ENCODE peak calls at places on chromosomes 1 and 21, in nine cellular contexts. M is CD4-positive, alpha-beta T cell; U is epithelial cell of prostate; I is frontal cortex; G is iPS-NIHi11; F is activated effector memory CD4-positive, alpha-beta T cell treated with Interleukin-2 at 50 U/mL for 16 hours; L is AG20443; V is OCI-LY7; O is NCI-H1092 treated with DMSO at 0.1 percent for 48 hours. R is an unnamed sample.

GRCh38 chr1:227951624-227952373 is 4.1 kb upstream of the WNT9A start:
- DNase-seq in M (no peak), U (no peak), I (no peak), G (no peak), F (no peak), L (no peak), V (no peak), O (no peak), R (no peak)

GRCh38 chr1:230104395-230105244 is 37.6 kb downstream of the GALNT2 start:
- DNase-seq in M (peak), U (peak), I (no peak), G (peak), F (peak), L (peak), V (peak), O (peak), R (peak)

GRCh38 chr1:234911787-234912186 is 216.8 kb downstream of the TOMM20 start:
- DNase-seq in M (peak), U (no peak), I (no peak), G (peak), F (peak), L (no peak), V (no peak), O (no peak), R (no peak)

GRCh38 chr1:211939876-211940468 is 95.4 kb downstream of the INTS7 start:
- DNase-seq in M (no peak), U (no peak), I (no peak), G (no peak), F (no peak), L (no peak), V (peak), O (no peak), R (no peak)

GRCh38 chr1:227343727-227344551 is 25.6 kb upstream of the CDC42BPA start:
- DNase-seq in M (no peak), U (peak), I (no peak), G (no peak), F (no peak), L (peak), V (no peak), O (no peak), R (no peak)

GRCh38 chr1:89489037-89489729 is 35.4 kb upstream of the LRRC8B start:
- DNase-seq in M (no peak), U (no peak), I (no peak), G (no peak), F (no peak), L (no peak), V (no peak), O (no peak), R (no peak)

GRCh38 chr1:175314300-175314699 is 121.7 kb upstream of the KIAA0040 start:
- DNase-seq in M (no peak), U (no peak), I (no peak), G (no peak), F (no peak), L (no peak), V (peak), O (peak), R (no peak)

GRCh38 chr1:24374891-24375786 is 38.4 kb downstream of the STPG1 start:
- DNase-seq in M (no peak), U (peak), I (no peak), G (peak), F (no peak), L (no peak), V (no peak), O (peak), R (peak)

GRCh38 chr1:174165471-174166137 is 6.3 kb downstream of the RABGAP1L start:
- DNase-seq in M (no peak), U (no peak), I (no peak), G (no peak), F (no peak), L (peak), V (peak), O (no peak), R (no peak)

GRCh38 chr1:22930235-22930912 is 42.3 kb downstream of the LACTBL1 start:
- DNase-seq in M (no peak), U (no peak), I (peak), G (peak), F (no peak), L (peak), V (peak), O (peak), R (no peak)

GRCh38 chr1:2208309-2209239 is 14.0 kb upstream of the FAAP20 start:
- DNase-seq in M (no peak), U (no peak), I (no peak), G (no peak), F (no peak), L (peak), V (no peak), O (no peak), R (no peak)

GRCh38 chr21:44415073-44416025 is 40.0 kb upstream of the LRRC3 start:
- DNase-seq in M (no peak), U (no peak), I (no peak), G (no peak), F (no peak), L (no peak), V (no peak), O (no peak), R (no peak)

GRCh38 chr21:28936721-28937120 is 56.0 kb downstream of the LTN1 start:
- DNase-seq in M (no peak), U (no peak), I (no peak), G (no peak), F (no peak), L (no peak), V (no peak), O (no peak), R (no peak)

GRCh38 chr1:22365331-22366295 is 86.0 kb upstream of the ZBTB40 start:
- DNase-seq in M (no peak), U (no peak), I (no peak), G (no peak), F (no peak), L (no peak), V (no peak), O (no peak), R (no peak)

GRCh38 chr1:31181515-31182343 is 58.0 kb downstream of the NKAIN1 start:
- DNase-seq in M (no peak), U (no peak), I (peak), G (peak), F (no peak), L (peak), V (peak), O (peak), R (peak)

GRCh38 chr1:90175490-90176157 is 180.7 kb downstream of the ZNF326 start:
- DNase-seq in M (no peak), U (no peak), I (no peak), G (no peak), F (no peak), L (no peak), V (no peak), O (no peak), R (no peak)

GRCh38 chr1:75521658-75522057 is 89.3 kb downstream of the SLC44A5 start:
- DNase-seq in M (no peak), U (no peak), I (no peak), G (no peak), F (no peak), L (no peak), V (no peak), O (no peak), R (no peak)

GRCh38 chr1:178933709-178934573 is 63.1 kb upstream of the ANGPTL1 start:
- DNase-seq in M (no peak), U (no peak), I (no peak), G (no peak), F (no peak), L (no peak), V (no peak), O (no peak), R (no peak)

GRCh38 chr1:107954121-107954520 is 10.9 kb downstream of the VAV3 start:
- DNase-seq in M (no peak), U (no peak), I (no peak), G (no peak), F (no peak), L (no peak), V (no peak), O (no peak), R (no peak)

GRCh38 chr1:234185438-234185837 is 187.8 kb upstream of the COA6 start:
- DNase-seq in M (no peak), U (no peak), I (no peak), G (no peak), F (no peak), L (no peak), V (no peak), O (no peak), R (no peak)

GRCh38 chr1:109756848-109757521 is 6.7 kb downstream of the EPS8L3 start:
- DNase-seq in M (no peak), U (no peak), I (no peak), G (no peak), F (no peak), L (no peak), V (no peak), O (no peak), R (no peak)

GRCh38 chr1:233294991-233295774 is at the start of gene PCNX2:
- DNase-seq in M (peak), U (peak), I (peak), G (peak), F (peak), L (peak), V (peak), O (peak), R (peak)

GRCh38 chr1:111332190-111332589 is 41.5 kb downstream of the CHIA start:
- DNase-seq in M (no peak), U (no peak), I (no peak), G (no peak), F (no peak), L (no peak), V (no peak), O (no peak), R (no peak)

GRCh38 chr1:178037510-178038253 is 56.2 kb upstream of the RASAL2 start:
- DNase-seq in M (no peak), U (no peak), I (peak), G (peak), F (no peak), L (peak), V (no peak), O (peak), R (peak)

GRCh38 chr1:31633117-31633516 is 11.6 kb downstream of the PEF1 start:
- DNase-seq in M (no peak), U (no peak), I (no peak), G (peak), F (no peak), L (no peak), V (peak), O (no peak), R (peak)

GRCh38 chr1:35443768-35444518 is 113.3 kb downstream of the KIAA0319L start:
- DNase-seq in M (no peak), U (no peak), I (no peak), G (no peak), F (no peak), L (no peak), V (peak), O (no peak), R (no peak)

GRCh38 chr21:46639489-46640386 is 4.3 kb downstream of the PRMT2 start:
- DNase-seq in M (no peak), U (no peak), I (no peak), G (no peak), F (no peak), L (no peak), V (peak), O (peak), R (no peak)